ENCODE peak calls at places on chromosomes 5 and 9, in six cellular contexts. A is endothelial cell, Z is Ammon's horn, D is immature natural killer cell, T is body of pancreas, R is hypothalamus. I is an unnamed sample.

GRCh38 chr5:1405539-1406530 is 39.4 kb downstream of the SLC6A3 start:
- DNase-seq in R (no peak), Z (no peak), A (no peak), D (no peak), T (no peak), I (no peak)

GRCh38 chr5:143102414-143102813 is 301.1 kb downstream of the NR3C1 start:
- DNase-seq in D (no peak), Z (peak), R (no peak), A (no peak), T (no peak), I (no peak)

GRCh38 chr5:72599519-72600400 is 92.5 kb upstream of the ZNF366 start:
- DNase-seq in T (no peak), R (no peak), A (no peak), Z (peak), D (no peak), I (no peak)

GRCh38 chr5:37722236-37723146 is 117.3 kb downstream of the GDNF start:
- DNase-seq in T (no peak), D (no peak), Z (no peak), R (no peak), A (no peak), I (peak)

GRCh38 chr5:150063638-150064037 is 22.7 kb downstream of the CSF1R start:
- DNase-seq in A (no peak), Z (no peak), D (no peak), T (no peak), R (no peak), I (no peak)

GRCh38 chr5:171531638-171532037 is 112.2 kb downstream of the FGF18 start:
- DNase-seq in A (no peak), T (no peak), R (no peak), Z (no peak), D (no peak), I (no peak)

GRCh38 chr9:138075961-138076649 is 198.5 kb downstream of the CACNA1B start:
- DNase-seq in Z (no peak), A (no peak), R (no peak), D (no peak), T (no peak), I (no peak)

GRCh38 chr9:87594218-87594617 is 96.6 kb downstream of the DAPK1 start:
- DNase-seq in A (no peak), D (no peak), T (no peak), R (no peak), Z (no peak), I (no peak)

GRCh38 chr5:67588389-67588788 is 391.8 kb upstream of the CD180 start:
- DNase-seq in A (no peak), T (no peak), D (no peak), Z (no peak), R (no peak), I (no peak)

GRCh38 chr5:25119654-25120053 is 474.9 kb upstream of the CDH10 start:
- DNase-seq in T (no peak), R (no peak), A (no peak), D (no peak), Z (no peak), I (peak)

GRCh38 chr5:59609501-59610265 is 283.8 kb downstream of the PDE4D start:
- DNase-seq in D (no peak), Z (no peak), R (no peak), A (no peak), T (no peak), I (no peak)

GRCh38 chr5:144336619-144337018 is 165.9 kb downstream of the KCTD16 start:
- DNase-seq in R (no peak), T (no peak), D (no peak), A (no peak), Z (no peak), I (no peak)

GRCh38 chr5:135729582-135729879 is 104.9 kb upstream of the SLC25A48 start:
- DNase-seq in A (no peak), D (no peak), R (no peak), T (no peak), Z (peak), I (peak)

GRCh38 chr5:90802695-90803317 is 244.2 kb downstream of the ADGRV1 start:
- DNase-seq in T (peak), A (peak), R (no peak), D (no peak), Z (peak), I (peak)

GRCh38 chr9:137411670-137412380 is 11.1 kb downstream of the EXD3 start:
- DNase-seq in D (peak), A (no peak), T (peak), Z (no peak), R (no peak), I (peak)

GRCh38 chr5:14187157-14187556 is 44.0 kb downstream of the TRIO start:
- DNase-seq in Z (no peak), T (no peak), A (no peak), R (no peak), D (no peak), I (no peak)